ENCODE peak calls at places on chromosomes 7 and 10, in five cellular contexts. Y, S, K, W and G are unnamed samples.

GRCh38 chr7:149856-150636 is 42.3 kb upstream of the FAM20C start:
- DNase-seq in Y (peak), S (peak), K (no peak), W (peak), G (peak)

GRCh38 chr7:31028006-31028405 is 24.1 kb upstream of the ADCYAP1R1 start:
- DNase-seq in Y (no peak), S (no peak), K (no peak), W (no peak), G (no peak)

GRCh38 chr10:120741415-120741814 is 109.7 kb upstream of the WDR11 start:
- DNase-seq in Y (no peak), S (no peak), K (no peak), W (no peak), G (no peak)

GRCh38 chr10:29861811-29862505 is 197.4 kb downstream of the JCAD start:
- DNase-seq in Y (no peak), S (no peak), K (no peak), W (no peak), G (no peak)

GRCh38 chr10:24849537-24850299 is 102.7 kb downstream of the PRTFDC1 start:
- DNase-seq in Y (no peak), S (no peak), K (no peak), W (no peak), G (no peak)

GRCh38 chr10:100391163-100392002 is 44.4 kb downstream of the SCD start:
- DNase-seq in Y (no peak), S (no peak), K (no peak), W (no peak), G (no peak)

GRCh38 chr7:138980575-138981285 is 459 bp downstream of the KIAA1549 start:
- DNase-seq in Y (no peak), S (no peak), K (no peak), W (no peak), G (no peak)

GRCh38 chr10:27225011-27225590 is 15.5 kb downstream of the ACBD5 start:
- DNase-seq in Y (no peak), S (no peak), K (no peak), W (no peak), G (no peak)

GRCh38 chr7:105876964-105877601 is 684 bp upstream of the ATXN7L1 start:
- DNase-seq in Y (peak), S (peak), K (no peak), W (peak), G (peak)

GRCh38 chr10:10207538-10207937 is 810.1 kb upstream of the CELF2 start:
- DNase-seq in Y (no peak), S (no peak), K (no peak), W (no peak), G (no peak)

GRCh38 chr10:47057471-47057870 is 146.2 kb downstream of the PTPN20 start:
- DNase-seq in Y (no peak), S (no peak), K (no peak), W (no peak), G (no peak)

GRCh38 chr10:94075521-94075920 is 81.8 kb downstream of the PLCE1 start:
- DNase-seq in Y (no peak), S (no peak), K (no peak), W (no peak), G (no peak)

GRCh38 chr7:112735261-112735660 is 54.9 kb downstream of the TMEM168 start:
- DNase-seq in Y (no peak), S (no peak), K (no peak), W (no peak), G (no peak)

GRCh38 chr10:10872035-10872673 is 145.5 kb upstream of the CELF2 start:
- DNase-seq in Y (no peak), S (no peak), K (no peak), W (peak), G (no peak)

GRCh38 chr7:87056346-87056745 is 3.1 kb downstream of the ELAPOR2 start:
- DNase-seq in Y (no peak), S (no peak), K (no peak), W (no peak), G (no peak)

GRCh38 chr7:51148216-51148615 is 168.4 kb downstream of the COBL start:
- DNase-seq in Y (no peak), S (no peak), K (no peak), W (no peak), G (no peak)

GRCh38 chr7:115015619-115016018 is 93.7 kb downstream of the MDFIC start:
- DNase-seq in Y (no peak), S (peak), K (no peak), W (no peak), G (no peak)

GRCh38 chr10:12835709-12836108 is 165.8 kb downstream of the CCDC3 start:
- DNase-seq in Y (no peak), S (no peak), K (no peak), W (no peak), G (no peak)

GRCh38 chr10:63240807-63241206 is 107.7 kb downstream of the NRBF2 start:
- DNase-seq in Y (no peak), S (no peak), K (no peak), W (no peak), G (no peak)

GRCh38 chr7:54785261-54785660 is 26.2 kb upstream of the SEC61G start:
- DNase-seq in Y (no peak), S (no peak), K (no peak), W (no peak), G (no peak)

GRCh38 chr7:149635561-149636329 is 137.6 kb downstream of the ZNF467 start:
- DNase-seq in Y (no peak), S (no peak), K (no peak), W (no peak), G (peak)

GRCh38 chr10:59177031-59177861 is 803 bp downstream of the PHYHIPL start:
- DNase-seq in Y (no peak), S (peak), K (no peak), W (no peak), G (peak)

GRCh38 chr7:40721344-40721949 is 586.6 kb downstream of the SUGCT start:
- DNase-seq in Y (no peak), S (no peak), K (no peak), W (no peak), G (no peak)

GRCh38 chr10:43134126-43134905 is 3.9 kb upstream of the CSGALNACT2 start:
- DNase-seq in Y (no peak), S (no peak), K (no peak), W (no peak), G (no peak)

GRCh38 chr10:35882422-35883150 is 240.5 kb upstream of the FZD8 start:
- DNase-seq in Y (no peak), S (no peak), K (no peak), W (no peak), G (no peak)

GRCh38 chr10:43263551-43264323 is 3.1 kb downstream of the RASGEF1A start:
- DNase-seq in Y (peak), S (peak), K (no peak), W (no peak), G (no peak)

GRCh38 chr7:158924956-158925355 is 68.6 kb downstream of the DYNC2I1 start:
- DNase-seq in Y (no peak), S (no peak), K (no peak), W (no peak), G (no peak)

DNA sequence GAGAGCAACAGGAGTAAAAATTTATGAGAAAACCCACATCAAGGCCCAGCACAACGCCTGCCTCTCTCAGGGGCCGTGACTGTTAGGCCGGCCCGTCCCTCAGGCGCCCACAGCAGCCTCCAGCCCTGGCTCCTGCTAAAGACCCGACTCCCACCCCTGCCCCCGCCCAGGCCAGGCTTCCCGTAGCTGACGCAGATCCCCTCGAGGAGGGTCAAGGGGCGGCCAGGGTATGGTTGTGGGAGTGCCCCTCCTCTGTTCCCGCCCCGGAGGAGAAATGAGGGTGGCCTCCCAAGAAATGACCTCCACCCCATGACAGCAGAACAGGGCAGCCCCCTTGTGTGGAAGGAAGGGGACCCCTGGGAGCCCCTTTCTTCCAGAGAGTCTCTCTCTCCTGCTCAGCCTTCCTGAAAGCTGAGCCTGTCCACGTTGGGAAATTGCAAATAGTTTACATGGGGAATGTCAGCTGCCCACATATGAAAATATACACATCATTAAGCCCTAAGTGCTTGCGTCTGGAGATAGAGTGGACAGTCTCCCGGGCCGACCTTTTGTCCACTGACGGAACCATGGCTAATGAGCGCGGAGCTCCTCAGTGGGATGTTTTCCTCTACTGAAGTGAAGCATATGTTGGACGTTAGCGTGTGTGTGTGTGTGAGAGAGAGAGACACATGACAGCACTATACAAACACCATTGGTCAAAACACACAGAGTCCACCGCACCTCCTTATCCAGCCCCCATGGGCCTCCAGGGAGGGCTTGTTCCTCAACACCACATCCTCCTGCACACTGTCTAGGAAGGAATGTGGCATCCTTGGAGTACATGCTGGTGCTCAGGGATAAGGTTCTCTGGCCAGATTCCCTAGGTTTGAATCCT is 128.5 kb downstream of the RGS10 start:
- DNase-seq in Y (peak), S (peak), K (no peak), W (no peak), G (no peak)
- TF ChIP-seq POLR2A in Y (no peak), S (no peak), K (no peak), W (no peak), G (no peak)

DNA sequence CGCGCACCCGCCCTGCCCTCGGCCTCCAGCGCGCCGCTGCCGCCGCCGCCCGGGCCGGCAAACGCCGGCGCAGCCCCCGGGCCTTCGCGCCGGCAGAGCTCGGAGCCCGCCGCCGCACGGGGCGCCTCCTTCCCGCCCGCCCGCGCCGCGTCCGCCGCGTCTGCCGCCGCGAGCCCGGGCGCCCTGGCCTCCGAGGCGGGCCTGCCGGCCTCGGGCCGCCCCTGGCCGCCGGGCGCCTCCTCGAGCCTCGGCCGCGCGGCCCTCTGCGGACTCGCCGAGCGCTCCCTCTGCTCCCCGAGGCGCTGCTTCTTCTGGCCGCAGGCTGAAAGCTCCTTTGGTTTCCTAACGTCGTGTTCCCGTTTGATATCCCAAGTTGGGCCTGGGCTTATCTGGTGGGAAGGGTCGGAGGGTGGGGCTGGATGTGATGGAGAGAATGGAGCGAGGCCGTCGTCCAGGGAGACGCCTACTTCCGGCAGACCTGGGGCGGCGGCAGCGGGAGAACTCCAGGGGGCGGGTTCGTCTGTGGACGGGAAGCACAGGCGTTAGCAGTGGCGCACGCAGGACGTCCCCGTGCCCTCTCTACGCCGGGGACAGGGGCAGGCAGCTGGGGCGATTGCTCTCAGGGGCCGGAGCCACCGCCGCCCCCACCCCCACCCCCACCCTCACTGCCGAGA is 221.0 kb downstream of the PHTF2 start:
- DNase-seq in Y (peak), S (peak), K (peak), W (peak), G (peak)
- TF ChIP-seq POLR2A in Y (peak), S (peak), K (no peak), W (peak), G (no peak)

GRCh38 chr7:73520673-73521635 is 1.1 kb downstream of the BAZ1B start:
- DNase-seq in Y (no peak), S (no peak), K (no peak), W (no peak), G (no peak)

GRCh38 chr7:73518470-73518869 is 3.6 kb downstream of the BAZ1B start:
- DNase-seq in Y (no peak), S (peak), K (no peak), W (no peak), G (no peak)

GRCh38 chr7:73519867-73520672 is 2.0 kb downstream of the BAZ1B start:
- DNase-seq in Y (no peak), S (no peak), K (no peak), W (no peak), G (peak)

GRCh38 chr7:73522081-73522818 is at the start of gene BAZ1B:
- DNase-seq in Y (peak), S (peak), K (peak), W (peak), G (peak)

DNA sequence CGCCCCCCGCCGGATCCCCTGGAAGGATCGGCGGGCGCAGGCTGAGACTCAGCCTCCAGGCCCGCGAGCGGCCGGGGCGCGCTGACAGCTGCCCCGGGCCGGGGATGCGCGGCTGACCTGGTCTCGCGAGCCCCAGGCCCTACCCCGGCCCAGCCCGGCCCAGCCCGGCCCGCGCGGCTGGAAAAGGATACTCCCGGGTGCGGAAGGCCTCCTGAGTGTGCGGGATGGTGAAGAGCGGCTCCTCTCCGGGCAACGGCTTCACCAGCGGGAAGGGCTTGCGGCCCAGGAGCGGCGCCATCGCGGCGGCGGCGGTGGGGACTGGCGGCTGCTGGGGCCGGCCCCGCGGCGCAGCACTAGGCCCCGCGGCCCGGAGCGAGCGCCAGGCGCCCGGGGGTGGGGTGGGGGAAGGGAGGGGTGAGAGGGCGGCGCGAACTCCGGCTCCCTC is 435 bp downstream of the BAZ1B start:
- DNase-seq in Y (no peak), S (no peak), K (no peak), W (no peak), G (no peak)
- TF ChIP-seq POLR2A in Y (no peak), S (no peak), K (no peak), W (no peak), G (no peak)

GRCh38 chr7:130918129-130919052 is 184.4 kb upstream of the KLF14 start:
- DNase-seq in Y (no peak), S (no peak), K (no peak), W (no peak), G (no peak)
- TF ChIP-seq POLR2A in Y (no peak), S (peak), K (no peak), W (no peak), G (no peak)

GRCh38 chr10:22700489-22700888 is 13.9 kb downstream of the PIP4K2A start:
- DNase-seq in Y (no peak), S (no peak), K (no peak), W (no peak), G (no peak)

GRCh38 chr10:22701132-22701851 is 13.1 kb downstream of the PIP4K2A start:
- DNase-seq in Y (no peak), S (no peak), K (no peak), W (no peak), G (no peak)

GRCh38 chr10:22704348-22705341 is 9.7 kb downstream of the PIP4K2A start:
- DNase-seq in Y (no peak), S (no peak), K (no peak), W (no peak), G (no peak)

GRCh38 chr10:22699976-22700375 is 14.4 kb downstream of the PIP4K2A start:
- DNase-seq in Y (no peak), S (no peak), K (no peak), W (no peak), G (no peak)

DNA sequence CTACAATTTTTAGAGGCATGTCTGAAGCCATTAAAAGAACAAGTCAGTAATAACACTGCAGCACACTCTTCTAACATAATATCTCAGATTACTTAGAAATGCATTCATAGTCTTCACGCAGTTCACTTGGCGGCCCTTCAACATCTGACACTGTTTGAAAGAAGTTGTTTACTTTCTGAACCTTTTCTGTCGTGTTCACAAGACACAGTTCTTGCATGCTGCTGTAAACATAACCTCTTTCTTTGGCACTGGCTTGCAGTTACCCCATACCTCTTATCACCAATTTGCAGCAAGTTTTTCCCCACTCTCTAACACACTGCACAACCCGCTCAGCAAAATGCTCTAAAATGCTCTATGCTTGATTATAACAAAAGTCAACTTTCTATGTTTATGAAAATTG is 12.0 kb downstream of the PIP4K2A start:
- DNase-seq in Y (peak), S (no peak), K (no peak), W (no peak), G (no peak)
- TF ChIP-seq POLR2A in Y (no peak), S (no peak), K (no peak), W (no peak), G (no peak)

DNA sequence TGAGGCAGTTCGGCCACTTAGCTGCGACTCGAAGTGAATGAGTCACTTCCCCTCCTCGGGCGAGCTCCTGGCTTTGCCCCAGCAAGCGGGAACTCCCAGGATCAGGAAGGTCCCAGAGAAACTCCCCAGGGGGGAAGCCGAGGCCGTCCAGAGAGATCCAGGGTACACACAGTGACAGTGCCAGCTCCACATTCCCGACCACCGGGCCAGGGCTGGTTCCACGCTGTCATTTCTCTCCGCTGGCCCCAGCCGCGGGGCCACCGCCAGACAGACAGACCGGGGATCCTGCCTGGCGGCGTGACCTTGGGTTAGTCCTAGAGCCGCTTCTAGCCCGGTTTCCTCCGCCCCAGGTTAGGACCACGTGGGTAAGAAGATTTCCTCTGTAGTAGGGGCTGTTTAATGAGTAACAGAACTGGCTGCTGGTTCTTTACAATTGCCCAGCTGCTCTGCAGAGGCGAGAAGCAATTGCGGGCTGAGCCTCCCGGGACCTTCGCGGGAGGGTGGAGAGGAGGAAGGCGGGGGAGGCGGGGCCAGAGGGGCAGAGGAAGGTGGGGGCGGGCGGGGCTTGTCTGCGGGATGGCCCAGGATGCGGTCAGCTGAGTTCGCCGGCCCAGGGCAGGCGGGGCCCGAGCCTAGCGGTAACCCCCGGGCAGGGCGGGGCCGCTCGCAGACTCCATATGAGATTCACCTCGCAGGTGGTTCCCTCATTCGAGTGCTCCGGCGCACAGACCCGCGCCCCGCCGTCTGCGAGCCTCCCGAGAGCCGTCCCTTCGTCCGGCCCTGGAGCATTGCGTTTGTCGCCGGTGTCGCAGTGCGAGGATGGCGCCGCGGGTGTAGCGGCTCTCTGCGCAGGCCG is at the start of gene UPP1:
- DNase-seq in Y (peak), S (peak), K (peak), W (peak), G (peak)
- TF ChIP-seq POLR2A in Y (peak), S (peak), K (peak), W (peak), G (peak)

DNA sequence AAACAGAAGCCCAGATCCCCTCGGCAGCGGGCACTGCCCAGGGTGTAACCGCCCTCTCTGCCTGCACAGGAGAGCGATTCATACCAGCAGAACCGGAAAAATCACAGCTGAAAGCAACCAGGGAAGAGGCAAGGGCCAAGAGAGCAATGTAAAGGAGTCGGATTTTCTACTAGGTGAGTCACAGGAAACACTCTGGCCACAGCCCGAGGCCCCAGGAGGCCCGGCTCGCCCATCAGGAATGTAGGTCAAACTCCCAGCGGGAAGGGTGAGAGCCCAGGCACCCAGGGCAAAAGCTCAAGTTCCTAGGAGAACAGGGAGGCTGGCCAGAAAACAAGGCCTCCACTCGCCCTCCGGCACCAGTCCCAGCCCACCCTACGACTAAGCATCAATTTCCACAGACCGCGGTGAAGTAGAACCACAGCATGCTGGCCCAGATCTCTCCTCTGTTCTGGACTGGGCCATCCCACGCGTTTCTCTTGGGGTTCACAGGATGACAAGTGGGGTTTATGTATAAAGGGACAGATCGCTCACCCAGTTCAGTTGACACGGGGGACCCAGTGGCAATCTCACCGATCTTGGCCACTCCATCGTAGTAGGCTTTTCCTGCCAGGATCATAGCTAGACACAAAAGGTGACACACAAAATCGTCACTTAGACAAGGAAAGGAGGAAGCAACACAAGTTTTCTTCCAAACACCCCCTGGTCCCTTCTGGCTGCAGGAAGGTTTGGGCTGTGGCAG is 46.2 kb downstream of the BAIAP2L1 start:
- DNase-seq in Y (no peak), S (peak), K (no peak), W (no peak), G (no peak)
- TF ChIP-seq POLR2A in Y (no peak), S (no peak), K (no peak), W (no peak), G (no peak)